ENCODE peak calls at places on chromosome 2, in nine cellular contexts. H is BE2C, P is choroid plexus epithelial cell, K is cardiac muscle cell, B is psoas muscle, O is neural progenitor cell, C is astrocyte of the spinal cord, N is mammary epithelial cell, D is fibroblast of lung. E is an unnamed sample.
A peak's percentile ranks its signal among the peaks of the same experiment; 100 is the strongest.

GRCh38 chr2:239724194-239724849 is 300.8 kb downstream of the NDUFA10 start:
- DNase-seq in H (no peak), P (no peak), K (no peak), B (no peak), O (no peak), C (no peak), N (no peak), D (no peak), E (no peak)

GRCh38 chr2:159615936-159616733 is at the start of gene BAZ2B:
- DNase-seq in H (peak; percentile 33), P (peak; percentile 89), K (peak; percentile 85), B (peak; percentile 56), O (peak; percentile 73), C (peak; percentile 88), N (peak; percentile 83), D (peak; percentile 92), E (peak; percentile 82)

GRCh38 chr2:220162320-220162719 is 534.9 kb downstream of the SLC4A3 start:
- DNase-seq in H (no peak), P (peak; percentile 36), K (peak; percentile 53), B (no peak), O (no peak), C (no peak), N (no peak), D (no peak), E (peak; percentile 64)

GRCh38 chr2:197777823-197778407 is 7.2 kb downstream of the BOLL start:
- DNase-seq in H (peak; percentile 13), P (peak; percentile 67), K (peak; percentile 61), B (no peak), O (no peak), C (peak; percentile 59), N (peak; percentile 4), D (peak; percentile 13), E (peak; percentile 48)

GRCh38 chr2:88265352-88265960 is 95.3 kb downstream of the THNSL2 start:
- DNase-seq in H (no peak), P (peak; percentile 3), K (peak; percentile 8), B (no peak), O (no peak), C (peak; percentile 1), N (no peak), D (peak; percentile 0), E (peak; percentile 48)

GRCh38 chr2:104574367-104574766 is 279.5 kb upstream of the POU3F3 start:
- DNase-seq in H (no peak), P (no peak), K (no peak), B (no peak), O (no peak), C (no peak), N (no peak), D (no peak), E (no peak)

GRCh38 chr2:191050640-191050987 is 36.6 kb upstream of the STAT1 start:
- DNase-seq in H (no peak), P (peak; percentile 67), K (peak; percentile 70), B (no peak), O (no peak), C (no peak), N (peak; percentile 16), D (peak; percentile 38), E (peak; percentile 52)

GRCh38 chr2:239240480-239240881 is 160.3 kb downstream of the HDAC4 start:
- DNase-seq in H (peak; percentile 68), P (no peak), K (no peak), B (peak; percentile 68), O (no peak), C (no peak), N (no peak), D (no peak), E (no peak)

GRCh38 chr2:169361706-169362345 is 508 bp downstream of the LRP2 start:
- DNase-seq in H (no peak), P (peak; percentile 6), K (peak; percentile 5), B (peak; percentile 12), O (peak; percentile 72), C (peak; percentile 8), N (peak; percentile 4), D (peak; percentile 11), E (no peak)

GRCh38 chr2:236190674-236191073 is 22.5 kb upstream of the GBX2 start:
- DNase-seq in H (no peak), P (no peak), K (no peak), B (no peak), O (no peak), C (no peak), N (no peak), D (no peak), E (no peak)

GRCh38 chr2:105873281-105873680 is 128.6 kb downstream of the NCK2 start:
- DNase-seq in H (no peak), P (no peak), K (peak; percentile 20), B (no peak), O (no peak), C (no peak), N (no peak), D (no peak), E (no peak)

DNA sequence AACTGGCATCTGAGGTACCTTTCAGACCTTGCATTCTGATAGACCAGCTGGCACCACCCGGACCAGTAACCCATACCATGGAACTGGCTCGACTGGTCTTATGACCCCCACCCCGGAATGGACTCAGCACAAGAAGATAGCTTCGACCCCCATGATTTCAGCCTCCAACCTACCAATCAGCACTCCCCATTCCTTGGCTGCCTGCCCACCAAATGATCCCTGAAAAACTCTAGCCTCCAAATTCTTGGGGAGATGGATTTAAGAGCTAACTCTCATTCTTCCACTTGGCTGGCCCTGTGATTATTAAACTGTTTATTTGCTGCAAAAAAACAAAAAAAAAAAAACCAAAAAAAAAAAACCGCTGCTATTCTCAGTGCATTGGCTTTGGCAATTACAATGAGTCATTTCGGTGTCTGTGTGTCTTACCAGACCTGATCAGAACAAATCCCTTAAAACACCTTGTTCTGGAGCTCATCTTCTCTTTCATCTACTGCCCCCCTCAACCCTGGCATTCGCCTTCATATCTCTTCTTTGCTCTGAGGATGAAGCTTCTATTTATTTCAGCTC is 60.1 kb upstream of the KIF5C start:
- DNase-seq in H (no peak), P (peak; percentile 58), K (peak; percentile 45), B (no peak), O (no peak), C (peak; percentile 20), N (no peak), D (peak; percentile 18), E (peak; percentile 10)
- TF ChIP-seq CTCF in H (no peak), P (no peak), K (no peak), B (no peak), O (no peak), C (no peak), N (no peak), D (no peak), E (no peak)

DNA sequence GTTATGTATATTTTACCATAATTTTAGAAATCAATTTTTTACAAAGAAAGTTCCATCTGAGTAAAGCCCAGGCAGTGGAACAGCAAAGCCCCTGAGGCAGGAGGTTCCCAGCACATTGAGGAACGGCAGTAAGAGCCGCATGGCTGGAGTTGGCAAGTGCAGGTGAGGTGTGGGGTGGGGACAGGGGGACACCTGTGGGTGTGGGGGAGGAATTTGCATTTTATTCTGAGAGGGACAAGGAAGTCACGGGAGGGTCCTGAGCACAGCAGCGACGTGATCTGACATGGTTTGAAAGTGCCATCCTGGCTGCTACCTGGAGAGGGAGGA is 16.1 kb upstream of the ADI1 start:
- DNase-seq in H (no peak), P (no peak), K (no peak), B (no peak), O (no peak), C (no peak), N (no peak), D (no peak), E (no peak)
- H3K4me3 ChIP-seq in H (no peak overlapping the region), P (peak overlapping the region; percentile 48), K (no peak overlapping the region), B (peak overlapping the region; percentile 59), O (no peak overlapping the region), C (peak overlapping the region; percentile 15), N (no peak overlapping the region), D (no peak overlapping the region), E (no peak overlapping the region)

GRCh38 chr2:71330155-71330554 is 1.4 kb upstream of the ZNF638 start:
- DNase-seq in H (no peak), P (no peak), K (no peak), B (no peak), O (no peak), C (no peak), N (no peak), D (no peak), E (no peak)

GRCh38 chr2:71333619-71334018 is 2.0 kb downstream of the ZNF638 start:
- DNase-seq in H (no peak), P (no peak), K (no peak), B (no peak), O (no peak), C (peak; percentile 5), N (peak; percentile 6), D (peak; percentile 12), E (no peak)

GRCh38 chr2:71332413-71332866 is 858 bp downstream of the ZNF638 start:
- DNase-seq in H (peak; percentile 16), P (no peak), K (no peak), B (no peak), O (no peak), C (peak; percentile 13), N (no peak), D (no peak), E (no peak)

GRCh38 chr2:71330585-71331330 is 824 bp upstream of the ZNF638 start:
- DNase-seq in H (no peak), P (no peak), K (peak; percentile 60), B (no peak), O (no peak), C (no peak), N (no peak), D (no peak), E (no peak)

DNA sequence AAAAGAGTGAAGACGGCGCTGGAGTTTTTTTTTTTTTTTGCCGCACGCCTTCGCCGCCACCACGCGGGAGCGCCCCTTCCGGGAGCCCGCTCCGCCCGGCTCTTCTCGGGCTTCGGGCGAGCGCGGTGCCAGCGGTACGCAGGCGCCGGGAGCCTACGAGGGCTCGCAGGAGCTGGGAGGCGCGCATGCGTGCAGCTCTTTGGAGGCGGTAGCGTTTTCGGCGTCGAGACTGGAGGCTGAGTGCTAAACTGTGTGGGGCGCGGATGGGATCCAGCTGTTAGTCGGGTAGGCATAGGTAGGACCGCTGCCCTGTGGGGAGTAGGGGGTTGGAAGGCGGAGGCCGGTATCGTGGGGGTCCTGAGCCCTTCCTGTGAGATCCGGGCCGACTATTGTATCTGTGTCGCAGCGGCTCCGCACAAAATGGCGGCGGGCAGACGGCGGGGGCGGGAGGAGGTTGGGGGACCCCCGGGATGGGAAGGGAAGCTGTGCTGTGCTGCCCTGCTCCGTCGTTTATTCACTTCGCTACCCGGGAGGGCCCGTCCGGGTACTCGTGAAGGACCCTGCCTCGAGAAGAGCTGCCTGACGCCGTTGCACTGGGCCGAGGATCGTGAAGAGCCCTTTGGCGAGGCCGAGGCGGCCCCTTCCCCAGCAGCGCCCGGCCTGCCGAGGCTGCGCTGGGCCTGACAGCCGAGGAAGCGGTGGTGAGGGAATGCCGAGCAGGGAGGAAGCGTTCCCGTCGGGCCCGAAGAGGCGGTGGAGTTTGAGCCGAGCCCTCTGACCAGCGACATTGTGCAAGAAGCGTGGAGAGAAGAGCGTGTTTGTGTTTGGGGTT is at the start of gene ZNF638:
- DNase-seq in H (peak; percentile 87), P (peak; percentile 95), K (peak; percentile 95), B (peak; percentile 96), O (peak; percentile 99), C (peak; percentile 93), N (peak; percentile 90), D (peak; percentile 87), E (peak; percentile 94)
- TF ChIP-seq CTCF in H (peak; percentile 36), P (peak; percentile 57), K (peak; percentile 62), B (peak; percentile 83), O (peak; percentile 72), C (peak; percentile 61), N (peak; percentile 69), D (peak; percentile 57), E (peak; percentile 38)

DNA sequence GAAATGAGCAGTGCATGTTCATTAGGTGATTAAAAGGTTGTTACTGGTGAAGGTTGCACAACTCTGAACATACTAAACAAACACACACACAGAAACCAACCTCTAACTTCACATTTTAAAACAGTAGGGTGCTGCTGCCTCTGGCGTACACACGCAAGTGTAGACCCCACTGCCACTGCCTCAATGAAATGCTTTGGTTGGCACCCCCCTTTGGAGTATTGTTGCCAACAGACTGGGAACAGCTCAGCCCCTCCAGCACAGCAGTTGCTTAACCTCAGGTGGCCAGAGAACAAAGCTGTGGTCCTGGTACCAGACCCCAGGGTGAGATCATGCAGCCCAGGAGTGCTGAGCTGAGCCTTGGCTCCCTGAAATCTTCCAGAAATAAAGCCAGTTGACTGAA is 138.6 kb downstream of the TMEM18 start:
- DNase-seq in H (no peak), P (no peak), K (no peak), B (no peak), O (no peak), C (no peak), N (no peak), D (no peak), E (no peak)
- H3K4me3 ChIP-seq in H (no peak overlapping the region), P (no peak overlapping the region), K (no peak overlapping the region), B (no peak overlapping the region), O (no peak overlapping the region), C (no peak overlapping the region), N (no peak overlapping the region), D (no peak overlapping the region), E (no peak overlapping the region)

E was measured in epithelial cell of esophagus.